ENCODE peak calls at places on chromosomes 2 and 18, in five cellular contexts. V, J, G, Q and K are unnamed samples.
A peak's percentile ranks its signal among the peaks of the same experiment; 100 is the strongest.

GRCh38 chr2:228938629-228939028 is 332.5 kb downstream of the PID1 start:
- DNase-seq in Q (no peak), V (no peak), J (no peak), G (no peak), K (no peak)

GRCh38 chr18:62331581-62332436 is 6.7 kb downstream of the TNFRSF11A start:
- DNase-seq in J (no peak), V (no peak), G (no peak), Q (no peak), K (no peak)

GRCh38 chr2:3126686-3127278 is 250.8 kb downstream of the EIPR1 start:
- DNase-seq in V (no peak), G (no peak), J (no peak), Q (peak; percentile 70), K (no peak)

GRCh38 chr18:37476182-37476581 is 89.4 kb downstream of the CELF4 start:
- DNase-seq in V (peak; percentile 15), Q (peak; percentile 62), J (peak; percentile 70), G (no peak), K (peak; percentile 82)

GRCh38 chr2:160376576-160376975 is 117.0 kb downstream of the RBMS1 start:
- DNase-seq in V (no peak), Q (no peak), J (no peak), G (no peak), K (no peak)

GRCh38 chr2:171347591-171348032 is 86.2 kb downstream of the METTL8 start:
- DNase-seq in V (no peak), J (no peak), Q (no peak), G (no peak), K (no peak)

GRCh38 chr2:35526741-35527140 is 828.8 kb upstream of the CRIM1 start:
- DNase-seq in V (no peak), J (no peak), Q (no peak), G (no peak), K (no peak)

GRCh38 chr18:68454511-68455228 is 260.2 kb downstream of the TMX3 start:
- DNase-seq in G (no peak), J (no peak), Q (no peak), V (no peak), K (no peak)

GRCh38 chr2:109391243-109391642 is 222.5 kb downstream of the SEPTIN10 start:
- DNase-seq in Q (no peak), G (no peak), V (no peak), J (no peak), K (no peak)

GRCh38 chr2:239932881-239933735 is 92.0 kb downstream of the NDUFA10 start:
- DNase-seq in J (no peak), G (no peak), V (no peak), Q (no peak), K (no peak)

GRCh38 chr2:86790828-86791561 is at the start of gene CD8A:
- DNase-seq in Q (peak; percentile 20), V (no peak), G (no peak), J (no peak), K (no peak)

GRCh38 chr18:70672581-70672980 is 383.7 kb downstream of the SOCS6 start:
- DNase-seq in Q (no peak), J (no peak), V (no peak), G (no peak), K (no peak)

GRCh38 chr18:21402272-21402671 is 160.2 kb downstream of the GREB1L start:
- DNase-seq in V (no peak), J (no peak), G (no peak), Q (no peak), K (no peak)

GRCh38 chr2:157386747-157387146 is 57.1 kb downstream of the CYTIP start:
- DNase-seq in V (no peak), Q (no peak), G (no peak), J (no peak), K (no peak)

GRCh38 chr2:222897898-222898297 is 37.1 kb downstream of the ACSL3 start:
- DNase-seq in G (no peak), J (no peak), V (no peak), Q (no peak), K (no peak)

GRCh38 chr2:76330865-76331264 is 620.1 kb upstream of the GCFC2 start:
- DNase-seq in J (no peak), V (no peak), Q (no peak), G (peak; percentile 19), K (no peak)

GRCh38 chr2:225002656-225003045 is 39.6 kb downstream of the DOCK10 start:
- DNase-seq in G (peak; percentile 63), V (no peak), J (no peak), Q (no peak), K (no peak)

GRCh38 chr2:203451011-203451410 is 84.1 kb downstream of the RAPH1 start:
- DNase-seq in V (no peak), Q (no peak), J (no peak), G (no peak), K (no peak)

GRCh38 chr2:31299547-31299946 is 65.6 kb downstream of the EHD3 start:
- DNase-seq in G (no peak), Q (no peak), J (no peak), V (no peak), K (no peak)

GRCh38 chr2:117834992-117835391 is 20.5 kb downstream of the DDX18 start:
- DNase-seq in Q (peak; percentile 50), J (no peak), G (no peak), V (no peak), K (no peak)

GRCh38 chr2:189580267-189580661 is 322 bp downstream of the SLC40A1 start:
- DNase-seq in V (peak; percentile 40), Q (peak; percentile 65), J (peak; percentile 61), G (no peak), K (peak; percentile 21)

GRCh38 chr2:189578272-189578671 is 2.3 kb downstream of the SLC40A1 start:
- DNase-seq in V (no peak), G (no peak), Q (no peak), J (no peak), K (no peak)

GRCh38 chr2:189580662-189581353 is at the start of gene SLC40A1:
- DNase-seq in V (peak; percentile 67), Q (peak; percentile 95), J (peak; percentile 75), G (no peak), K (peak; percentile 88)

GRCh38 chr2:189581354-189582139 is 961 bp upstream of the SLC40A1 start:
- DNase-seq in J (peak; percentile 87), G (no peak), V (peak; percentile 62), Q (peak; percentile 54), K (no peak)

DNA sequence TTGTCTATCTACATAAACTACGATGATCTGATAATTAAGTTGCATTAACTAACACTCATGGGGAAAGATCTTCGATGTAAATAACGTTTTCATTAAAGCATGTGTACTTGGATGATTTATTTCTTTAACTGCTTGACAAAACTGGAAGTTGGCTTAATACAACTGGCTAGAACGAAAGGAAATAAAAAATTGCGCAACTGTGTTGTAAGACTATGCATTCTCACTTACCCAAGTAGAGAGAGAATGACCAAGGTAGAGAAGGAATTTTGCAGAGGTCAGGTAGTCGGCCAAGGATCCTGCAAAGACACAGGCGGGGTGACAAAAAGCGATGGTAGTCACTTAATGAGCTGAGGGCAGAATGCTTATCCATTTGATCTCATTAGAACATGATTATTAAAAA is 1.0 kb downstream of the SLC40A1 start:
- DNase-seq in Q (no peak), J (no peak), G (no peak), V (no peak), K (no peak)
- TF ChIP-seq FOXM1 in Q (no peak), J (no peak), G (no peak), V (no peak), K (no peak)

GRCh38 chr18:74734013-74734444 is 136.4 kb downstream of the ZNF407 start:
- DNase-seq in V (peak; percentile 93), J (no peak), Q (no peak), G (no peak), K (no peak)

GRCh38 chr18:74732380-74732779 is 134.7 kb downstream of the ZNF407 start:
- DNase-seq in V (no peak), Q (no peak), J (no peak), G (no peak), K (no peak)

GRCh38 chr18:74728586-74728985 is 130.9 kb downstream of the ZNF407 start:
- DNase-seq in G (no peak), Q (no peak), V (no peak), J (no peak), K (no peak)

GRCh38 chr18:74731097-74731496 is 133.4 kb downstream of the ZNF407 start:
- DNase-seq in V (no peak), J (no peak), Q (no peak), G (no peak), K (no peak)

GRCh38 chr18:74733592-74733991 is 135.9 kb downstream of the ZNF407 start:
- DNase-seq in V (peak; percentile 80), J (no peak), G (no peak), Q (no peak), K (no peak)
- TF ChIP-seq FOXM1 in V (no peak), J (no peak), G (no peak), Q (no peak), K (no peak)

DNA sequence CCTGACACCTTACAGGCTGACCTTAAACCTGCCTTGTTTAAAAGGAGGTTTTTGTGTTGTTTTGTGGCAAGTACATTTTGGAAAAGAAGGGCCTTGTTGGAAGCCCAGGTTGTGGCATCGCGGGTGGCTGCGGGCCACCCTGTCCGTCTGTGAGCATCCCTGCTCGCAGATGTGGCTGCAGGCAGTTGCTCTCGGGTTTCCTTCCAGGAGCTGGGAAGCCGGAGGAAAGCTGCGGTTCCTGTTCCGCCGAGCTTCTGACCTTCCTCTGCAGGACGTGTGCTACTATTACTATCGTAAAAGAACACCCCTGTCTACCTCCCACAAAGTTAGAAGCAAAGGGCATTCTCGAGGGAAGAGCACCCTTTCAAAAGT is 759 bp downstream of the MFF start:
- DNase-seq in Q (peak; percentile 56), G (no peak), V (peak; percentile 21), J (peak; percentile 21), K (peak; percentile 50)
- TF ChIP-seq FOXM1 in Q (no peak), G (no peak), V (no peak), J (no peak), K (no peak)

GRCh38 chr2:47620717-47621437 is 162.1 kb upstream of the MSH6 start:
- DNase-seq in Q (no peak), J (no peak), G (no peak), V (no peak), K (no peak)

GRCh38 chr2:47616506-47616905 is 166.4 kb upstream of the MSH6 start:
- DNase-seq in G (no peak), V (no peak), Q (no peak), J (no peak), K (no peak)

GRCh38 chr2:47618272-47618552 is 164.7 kb upstream of the MSH6 start:
- DNase-seq in V (no peak), Q (no peak), J (no peak), G (no peak), K (no peak)

GRCh38 chr2:47617028-47617427 is 165.9 kb upstream of the MSH6 start:
- DNase-seq in J (no peak), V (peak; percentile 34), G (no peak), Q (no peak), K (no peak)

DNA sequence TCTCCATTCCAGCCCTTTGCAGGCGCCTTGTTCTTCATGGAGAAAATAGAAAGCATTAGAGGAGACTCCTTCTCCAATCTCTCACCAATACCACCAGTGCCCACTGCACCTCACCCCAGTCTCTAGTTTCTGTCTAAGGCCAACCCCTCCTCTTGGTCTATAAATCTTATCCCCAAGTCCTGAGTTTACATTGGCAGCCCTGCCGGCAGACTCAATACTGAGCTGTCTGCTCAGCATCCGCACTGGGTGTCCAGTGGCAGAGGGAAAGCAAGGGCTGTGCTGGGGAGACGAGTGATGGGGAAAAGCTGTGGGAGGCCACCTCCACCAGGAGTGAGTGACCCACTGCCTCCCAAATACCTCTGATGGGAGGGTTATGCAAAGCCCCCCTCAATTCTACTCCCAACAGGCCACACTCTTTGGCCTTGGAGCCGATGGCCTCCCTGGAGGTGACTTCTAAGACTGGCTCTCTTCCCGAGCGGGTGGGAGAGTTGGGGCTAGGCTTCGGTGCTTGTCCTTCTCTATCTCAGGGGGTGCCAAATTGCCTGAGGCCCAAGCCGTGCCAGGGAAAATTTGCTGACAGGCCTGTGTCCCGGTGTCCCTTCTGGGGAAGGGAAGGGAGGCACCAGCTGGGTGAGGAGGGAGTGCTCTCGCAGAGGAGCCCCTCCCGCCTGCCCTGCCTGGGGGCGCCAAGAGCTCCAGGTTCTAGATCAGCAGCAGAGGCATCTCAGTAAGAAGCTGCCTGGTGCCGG is 165.2 kb upstream of the MSH6 start:
- DNase-seq in G (no peak), V (no peak), J (no peak), Q (no peak), K (no peak)
- TF ChIP-seq FOXM1 in G (no peak), V (no peak), J (no peak), Q (no peak), K (no peak)